ENCODE peak calls at places on chromosomes 1 and 21, in six cellular contexts. D is stimulated activated CD8-positive, alpha-beta memory T cell treated with anti-CD3 and anti-CD28 coated beads, Interleukin-7, amount 100 ng/mL, for 1 hour; H is T-helper 2 cell; O is kidney epithelial cell; X is 8988T; L is NAMALWA. R is an unnamed sample.

GRCh38 chr1:209926045-209926444 is 12.0 kb upstream of the SYT14 start:
- DNase-seq in L (no peak), H (peak; percentile 14), D (no peak), O (peak; percentile 44), X (no peak), R (peak; percentile 51)

GRCh38 chr21:15062566-15062965 is 2.2 kb downstream of the NRIP1 start:
- DNase-seq in X (no peak), H (peak; percentile 23), D (no peak), O (no peak), L (no peak), R (no peak)

GRCh38 chr1:215083408-215083961 is 948 bp downstream of the KCNK2 start:
- DNase-seq in L (no peak), O (no peak), H (no peak), D (no peak), X (no peak), R (peak; percentile 45)

GRCh38 chr21:40819262-40819661 is 27.7 kb downstream of the DSCAM start:
- DNase-seq in H (no peak), L (no peak), O (no peak), X (no peak), D (no peak), R (no peak)

GRCh38 chr1:1033731-1034437 is 14.0 kb downstream of the AGRN start:
- DNase-seq in D (no peak), O (no peak), X (no peak), L (no peak), H (no peak), R (no peak)

GRCh38 chr1:204493145-204493881 is 1.3 kb downstream of the PIK3C2B start:
- DNase-seq in X (no peak), L (no peak), D (no peak), O (no peak), H (peak; percentile 47), R (peak; percentile 68)

GRCh38 chr1:228307218-228308023 is 99.2 kb downstream of the TRIM11 start:
- DNase-seq in O (no peak), L (no peak), H (no peak), X (no peak), D (no peak), R (no peak)

GRCh38 chr1:39895731-39896480 is 5.8 kb downstream of the MYCL start:
- DNase-seq in D (no peak), X (no peak), O (no peak), H (no peak), L (no peak), R (no peak)

GRCh38 chr1:11982010-11982392 is 1.8 kb downstream of the MFN2 start:
- DNase-seq in D (no peak), H (peak; percentile 39), X (peak; percentile 49), O (no peak), L (peak; percentile 78), R (no peak)

GRCh38 chr1:22949807-22950462 is 22.7 kb downstream of the LACTBL1 start:
- DNase-seq in H (no peak), L (no peak), D (no peak), O (no peak), X (no peak), R (no peak)

GRCh38 chr1:27152829-27153548 is 1.9 kb downstream of the SLC9A1 start:
- DNase-seq in L (peak; percentile 23), D (no peak), H (peak; percentile 7), O (no peak), X (no peak), R (no peak)

GRCh38 chr21:42417533-42417932 is 13.8 kb downstream of the UBASH3A start:
- DNase-seq in L (no peak), O (no peak), H (peak; percentile 73), X (no peak), D (no peak), R (no peak)

GRCh38 chr1:204369006-204369726 is 9.4 kb upstream of the PLEKHA6 start:
- DNase-seq in O (no peak), X (no peak), D (no peak), H (no peak), L (no peak), R (no peak)

GRCh38 chr1:66517959-66518358 is 16.0 kb upstream of the SGIP1 start:
- DNase-seq in D (no peak), H (no peak), O (no peak), X (no peak), L (no peak), R (no peak)

GRCh38 chr1:12155328-12155727 is 11.5 kb upstream of the TNFRSF1B start:
- DNase-seq in X (no peak), D (no peak), H (no peak), O (no peak), L (no peak), R (no peak)

GRCh38 chr1:165235777-165236285 is 120.7 kb downstream of the LMX1A start:
- DNase-seq in X (no peak), L (no peak), O (no peak), H (no peak), D (no peak), R (peak; percentile 3)

GRCh38 chr1:65235867-65236805 is 73.2 kb upstream of the DNAJC6 start:
- DNase-seq in H (peak; percentile 61), D (no peak), L (peak; percentile 76), X (no peak), O (no peak), R (no peak)

GRCh38 chr1:95650631-95651030 is 416.6 kb downstream of the RWDD3 start:
- DNase-seq in L (no peak), X (no peak), H (no peak), D (no peak), O (no peak), R (no peak)

GRCh38 chr1:86704972-86705632 is 726 bp downstream of the SH3GLB1 start:
- DNase-seq in H (peak; percentile 63), D (peak; percentile 13), O (no peak), L (peak; percentile 59), X (peak; percentile 15), R (peak; percentile 52)

GRCh38 chr1:110176299-110176956 is 26.1 kb downstream of the SLC6A17 start:
- DNase-seq in L (peak; percentile 50), H (no peak), D (no peak), O (no peak), X (no peak), R (peak; percentile 67)

GRCh38 chr1:248913933-248914332 is 7.9 kb downstream of the PGBD2 start:
- DNase-seq in D (no peak), O (no peak), H (no peak), L (no peak), X (no peak), R (no peak)

GRCh38 chr1:198416276-198416675 is 124.2 kb downstream of the ATP6V1G3 start:
- DNase-seq in D (no peak), L (no peak), X (no peak), H (no peak), O (no peak), R (no peak)

GRCh38 chr1:96863449-96863848 is 141.9 kb downstream of the PTBP2 start:
- DNase-seq in O (no peak), D (no peak), L (no peak), H (no peak), X (no peak), R (no peak)

GRCh38 chr1:109513110-109513702 is 3.7 kb upstream of the AMIGO1 start:
- DNase-seq in O (no peak), X (no peak), H (no peak), D (no peak), L (no peak), R (no peak)

GRCh38 chr1:147389532-147390184 is 147.2 kb downstream of the CHD1L start:
- DNase-seq in O (no peak), D (no peak), X (peak; percentile 14), L (peak; percentile 73), H (peak; percentile 37), R (no peak)

GRCh38 chr1:87968259-87968955 is 639.7 kb downstream of the LMO4 start:
- DNase-seq in O (peak; percentile 37), X (no peak), H (no peak), D (no peak), L (no peak), R (peak; percentile 85)

GRCh38 chr1:85109475-85109874 is 61.2 kb upstream of the MCOLN3 start:
- DNase-seq in D (no peak), H (peak; percentile 66), O (peak; percentile 23), L (peak; percentile 44), X (peak; percentile 26), R (peak; percentile 68)

GRCh38 chr1:24897263-24898151 is 32.6 kb downstream of the RUNX3 start:
- DNase-seq in O (no peak), H (no peak), X (no peak), D (no peak), L (no peak), R (no peak)

R was measured in thyroid gland.